ENCODE peak calls at places on chromosomes 7 and 10, in ten cellular contexts. U is A172; Z is SK-MEL-5; K is cardiac fibroblast; S is GM13977; Y is activated T-helper 1 cell treated with Interleukin-2 at 50 U/mL for 16 hours; P is IMR-90; T is hypothalamus; D is stimulated activated CD4-positive, alpha-beta T cell treated with anti-CD3 and anti-CD28 coated beads, Interleukin-1b, Interleukin-23, amount 100 ng/mL, for 1 hour; I is NCI-H226. Q is an unnamed sample.

GRCh38 chr10:25261571-25261970 is 86.8 kb downstream of the GPR158 start:
- DNase-seq in K (no peak), U (no peak), S (no peak), Y (no peak), T (no peak), P (no peak), I (no peak), D (no peak), Z (no peak), Q (no peak)

GRCh38 chr7:92765725-92766124 is 70.6 kb downstream of the CDK6 start:
- DNase-seq in U (peak; percentile 78), Y (no peak), I (peak; percentile 94), D (no peak), S (no peak), Z (no peak), K (peak; percentile 89), P (peak; percentile 88), T (no peak), Q (no peak)

GRCh38 chr10:6384031-6384430 is 181.3 kb downstream of the PFKFB3 start:
- DNase-seq in U (no peak), K (no peak), S (no peak), T (no peak), P (no peak), D (no peak), I (no peak), Y (no peak), Z (no peak), Q (no peak)

GRCh38 chr7:30788640-30789333 is 17.6 kb downstream of the MINDY4 start:
- DNase-seq in I (no peak), D (no peak), K (no peak), U (no peak), Z (no peak), Y (no peak), S (no peak), P (no peak), T (no peak), Q (no peak)

GRCh38 chr10:29676732-29677131 is 42.0 kb upstream of the SVIL start:
- DNase-seq in S (no peak), Y (no peak), Z (no peak), D (no peak), U (no peak), I (no peak), K (no peak), T (no peak), P (no peak), Q (no peak)

GRCh38 chr7:114310344-114311118 is 104.1 kb upstream of the FOXP2 start:
- DNase-seq in K (no peak), D (no peak), P (no peak), T (no peak), S (no peak), I (no peak), Y (no peak), U (no peak), Z (peak; percentile 45), Q (no peak)

GRCh38 chr10:82883588-82883987 is 1008.6 kb downstream of the NRG3 start:
- DNase-seq in S (no peak), P (no peak), K (peak; percentile 4), Y (no peak), I (no peak), Z (no peak), D (no peak), T (no peak), U (peak; percentile 14), Q (no peak)

GRCh38 chr7:135386776-135387175 is 123.1 kb downstream of the CNOT4 start:
- DNase-seq in P (no peak), Y (no peak), Z (no peak), D (no peak), T (no peak), I (no peak), S (no peak), K (no peak), U (no peak), Q (no peak)

GRCh38 chr7:148367701-148368475 is 222.7 kb upstream of the C7orf33 start:
- DNase-seq in D (no peak), U (no peak), S (no peak), T (no peak), Y (no peak), Z (no peak), I (no peak), K (no peak), P (no peak), Q (no peak)

GRCh38 chr10:130901311-130902165 is 410.0 kb downstream of the TCERG1L start:
- DNase-seq in Z (no peak), U (no peak), T (no peak), P (no peak), I (no peak), D (no peak), S (no peak), K (no peak), Y (no peak), Q (no peak)

GRCh38 chr10:124639206-124639605 is 105.0 kb downstream of the FAM53B start:
- DNase-seq in P (no peak), Z (no peak), T (no peak), I (no peak), D (no peak), S (no peak), K (no peak), Y (no peak), U (no peak), Q (no peak)

Q was measured in GM12878.